ENCODE peak calls at places on chromosome 12, in eight cellular contexts. L is GM12891, F is HCT116, Z is breast epithelium, I is stomach, J is GM23338, S is sigmoid colon, D is endothelial cell of umbilical vein. E is an unnamed sample.

GRCh38 chr12:28966049-28966778 is 182.9 kb upstream of the FAR2 start:
- DNase-seq in L (no peak), S (peak; percentile 64), Z (no peak), D (peak; percentile 80), F (no peak), J (no peak), I (peak; percentile 80), E (no peak)

GRCh38 chr12:111359231-111359913 is 9.5 kb downstream of the PHETA1 start:
- DNase-seq in Z (no peak), F (no peak), J (no peak), D (no peak), I (no peak), S (no peak), L (no peak), E (no peak)

GRCh38 chr12:109497675-109498074 is 20.2 kb downstream of the UBE3B start:
- DNase-seq in D (no peak), S (no peak), F (no peak), Z (no peak), J (no peak), I (no peak), L (no peak), E (no peak)

GRCh38 chr12:91859347-91859746 is 286.3 kb downstream of the BTG1 start:
- DNase-seq in I (no peak), L (no peak), Z (no peak), D (no peak), F (no peak), S (no peak), J (no peak), E (no peak)

GRCh38 chr12:5456906-5457305 is 25.0 kb downstream of the NTF3 start:
- DNase-seq in Z (no peak), L (no peak), I (no peak), F (no peak), D (peak; percentile 67), S (no peak), J (peak; percentile 19), E (no peak)

GRCh38 chr12:124523071-124523470 is 44.3 kb downstream of the NCOR2 start:
- DNase-seq in L (no peak), Z (no peak), S (no peak), J (no peak), F (no peak), I (no peak), D (peak; percentile 36), E (no peak)

GRCh38 chr12:2389079-2389790 is 336.4 kb downstream of the CACNA1C start:
- DNase-seq in I (no peak), D (no peak), L (no peak), S (no peak), F (no peak), J (no peak), Z (no peak), E (no peak)

GRCh38 chr12:130016986-130017385 is 113.2 kb upstream of the TMEM132D start:
- DNase-seq in L (no peak), D (no peak), F (no peak), Z (no peak), J (no peak), I (no peak), S (no peak), E (no peak)

GRCh38 chr12:88876867-88877266 is 296.6 kb upstream of the KITLG start:
- DNase-seq in D (no peak), S (no peak), L (no peak), J (no peak), Z (no peak), I (no peak), F (no peak), E (no peak)

GRCh38 chr12:119593578-119594398 is at the start of gene TMEM233:
- DNase-seq in F (no peak), L (no peak), S (no peak), I (no peak), D (no peak), J (peak; percentile 72), Z (no peak), E (peak; percentile 85)

GRCh38 chr12:10214131-10214876 is 1.6 kb downstream of the GABARAPL1 start:
- DNase-seq in I (no peak), D (peak; percentile 67), F (no peak), J (peak; percentile 60), S (no peak), Z (no peak), L (no peak), E (no peak)

GRCh38 chr12:85260904-85261303 is 19.1 kb upstream of the ALX1 start:
- DNase-seq in D (no peak), I (no peak), Z (no peak), J (no peak), L (no peak), F (no peak), S (no peak), E (no peak)

GRCh38 chr12:63410197-63410596 is 258.1 kb downstream of the DPY19L2 start:
- DNase-seq in J (no peak), L (no peak), I (no peak), D (peak; percentile 83), F (no peak), S (no peak), Z (no peak), E (no peak)

GRCh38 chr12:69354561-69355187 is 4.9 kb upstream of the YEATS4 start:
- DNase-seq in I (no peak), S (no peak), D (no peak), J (no peak), F (no peak), L (no peak), Z (no peak), E (no peak)

GRCh38 chr12:12582895-12583303 is 20.2 kb upstream of the DUSP16 start:
- DNase-seq in S (no peak), F (no peak), D (no peak), I (no peak), L (no peak), Z (no peak), J (no peak), E (no peak)

GRCh38 chr12:86959766-86960458 is 703.7 kb upstream of the MGAT4C start:
- DNase-seq in S (no peak), D (no peak), L (no peak), F (no peak), I (no peak), J (no peak), Z (no peak), E (no peak)

GRCh38 chr12:121990692-121991603 is 30.7 kb upstream of the BCL7A start:
- DNase-seq in D (no peak), Z (no peak), J (no peak), S (no peak), F (no peak), L (peak; percentile 50), I (no peak), E (no peak)

GRCh38 chr12:31887109-31887811 is 72.0 kb upstream of the RESF1 start:
- DNase-seq in L (no peak), J (no peak), D (no peak), S (no peak), Z (no peak), F (no peak), I (no peak), E (no peak)

GRCh38 chr12:70520847-70521246 is 116.4 kb downstream of the PTPRB start:
- DNase-seq in I (no peak), S (no peak), Z (no peak), F (no peak), J (no peak), D (no peak), L (no peak), E (no peak)

GRCh38 chr12:46131729-46132128 is 137.1 kb downstream of the SLC38A1 start:
- DNase-seq in F (peak; percentile 55), D (no peak), I (no peak), J (peak; percentile 80), S (no peak), Z (no peak), L (no peak), E (no peak)

GRCh38 chr12:81257952-81258551 is 180.2 kb downstream of the ACSS3 start:
- DNase-seq in Z (no peak), I (no peak), L (no peak), F (peak; percentile 28), S (no peak), D (peak; percentile 66), J (peak; percentile 81), E (no peak)

GRCh38 chr12:52703878-52704277 is 554 bp upstream of the KRT77 start:
- DNase-seq in F (no peak), D (no peak), S (no peak), J (no peak), Z (no peak), L (no peak), I (no peak), E (no peak)

GRCh38 chr12:69602954-69603353 is 7.8 kb downstream of the LRRC10 start:
- DNase-seq in Z (no peak), I (no peak), L (no peak), F (no peak), S (no peak), J (peak; percentile 35), D (no peak), E (no peak)

GRCh38 chr12:113222730-113223531 is 1.7 kb downstream of the TPCN1 start:
- DNase-seq in L (no peak), J (peak; percentile 40), I (peak; percentile 74), D (peak; percentile 97), F (no peak), Z (peak; percentile 68), S (peak; percentile 91), E (no peak)
- TF ChIP-seq POLR2AphosphoS5 in L (no peak), J (no peak), I (peak; percentile 87), D (peak; percentile 74), F (no peak), Z (peak; percentile 86), S (peak; percentile 55), E (peak; percentile 90)

GRCh38 chr12:44052554-44052953 is 216.7 kb downstream of the TMEM117 start:
- DNase-seq in S (no peak), I (no peak), F (no peak), D (no peak), Z (no peak), L (no peak), J (no peak), E (no peak)
- TF ChIP-seq POLR2AphosphoS5 in S (no peak), I (no peak), F (no peak), D (no peak), Z (no peak), L (no peak), J (no peak), E (no peak)

GRCh38 chr12:57550628-57551549 is 1.0 kb downstream of the KIF5A start:
- DNase-seq in I (no peak), F (no peak), L (no peak), D (no peak), J (no peak), S (no peak), Z (no peak), E (no peak)

GRCh38 chr12:57551637-57552305 is 1.9 kb downstream of the KIF5A start:
- DNase-seq in F (no peak), Z (no peak), L (no peak), I (no peak), J (no peak), S (no peak), D (no peak), E (no peak)

GRCh38 chr12:57553343-57554202 is 3.7 kb downstream of the KIF5A start:
- DNase-seq in Z (no peak), L (no peak), F (no peak), S (no peak), I (no peak), J (no peak), D (no peak), E (no peak)

GRCh38 chr12:57552692-57553321 is 3.0 kb downstream of the KIF5A start:
- DNase-seq in I (no peak), S (no peak), J (no peak), Z (no peak), L (no peak), F (no peak), D (no peak), E (no peak)

GRCh38 chr12:57552306-57552651 is 2.4 kb downstream of the KIF5A start:
- DNase-seq in D (no peak), F (no peak), J (no peak), Z (no peak), L (no peak), I (no peak), S (no peak), E (no peak)
- TF ChIP-seq POLR2AphosphoS5 in D (no peak), F (no peak), J (no peak), Z (no peak), L (no peak), I (no peak), S (no peak), E (no peak)

GRCh38 chr12:47551426-47551851 is 154.4 kb downstream of the RPAP3 start:
- DNase-seq in S (no peak), L (no peak), I (no peak), Z (no peak), D (no peak), F (no peak), J (no peak), E (peak; percentile 66)
- TF ChIP-seq POLR2AphosphoS5 in S (peak; percentile 78), L (no peak), I (no peak), Z (no peak), D (no peak), F (no peak), J (no peak), E (no peak)

E was measured in esophagus muscularis mucosa.